ENCODE peak calls at places on chromosomes 11 and 22, in six cellular contexts. H is ovary, E is upper lobe of left lung, I is esophagus squamous epithelium, V is HepG2, J is erythroblast. Z is an unnamed sample.
A peak's percentile ranks its signal among the peaks of the same experiment; 100 is the strongest.

GRCh38 chr11:18243783-18244362 is 4.6 kb downstream of the SAA2 start:
- DNase-seq in H (no peak), E (peak; percentile 59), I (no peak), V (peak; percentile 52), J (peak; percentile 74), Z (no peak)

GRCh38 chr22:46172522-46172921 is 22.2 kb downstream of the PPARA start:
- DNase-seq in H (no peak), E (no peak), I (no peak), V (no peak), J (no peak), Z (no peak)

GRCh38 chr11:135027461-135027860 is 615.4 kb upstream of the B3GAT1 start:
- DNase-seq in H (no peak), E (no peak), I (no peak), V (peak; percentile 12), J (peak; percentile 21), Z (peak; percentile 34)

GRCh38 chr11:10072142-10072541 is 221.9 kb downstream of the SBF2 start:
- DNase-seq in H (no peak), E (no peak), I (no peak), V (no peak), J (no peak), Z (no peak)

GRCh38 chr22:28029201-28029948 is 110.3 kb upstream of the PITPNB start:
- DNase-seq in H (no peak), E (peak; percentile 63), I (no peak), V (no peak), J (no peak), Z (no peak)

GRCh38 chr11:132895340-132895739 is 637.0 kb downstream of the OPCML start:
- DNase-seq in H (no peak), E (no peak), I (no peak), V (no peak), J (no peak), Z (no peak)

GRCh38 chr22:50083462-50084081 is 1.7 kb downstream of the MLC1 start:
- DNase-seq in H (no peak), E (no peak), I (no peak), V (no peak), J (no peak), Z (no peak)

GRCh38 chr11:47992959-47993820 is 12.8 kb downstream of the PTPRJ start:
- DNase-seq in H (no peak), E (peak; percentile 69), I (no peak), V (no peak), J (peak; percentile 90), Z (no peak)

GRCh38 chr11:125892071-125892470 is 4.6 kb downstream of the HYLS1 start:
- DNase-seq in H (no peak), E (no peak), I (no peak), V (no peak), J (no peak), Z (no peak)

GRCh38 chr11:34749666-34750659 is 129.1 kb downstream of the EHF start:
- DNase-seq in H (no peak), E (peak; percentile 87), I (no peak), V (no peak), J (no peak), Z (no peak)

GRCh38 chr11:40316171-40316570 is 1143.3 kb downstream of the LRRC4C start:
- DNase-seq in H (no peak), E (no peak), I (no peak), V (no peak), J (no peak), Z (no peak)

GRCh38 chr11:83819936-83820549 is 533.9 kb upstream of the CCDC90B start:
- DNase-seq in H (no peak), E (no peak), I (no peak), V (peak; percentile 43), J (peak; percentile 38), Z (no peak)

GRCh38 chr11:124837491-124837856 is 27.8 kb upstream of the ROBO3 start:
- DNase-seq in H (no peak), E (no peak), I (no peak), V (peak; percentile 58), J (peak; percentile 65), Z (no peak)

GRCh38 chr11:36724742-36725387 is 126.8 kb upstream of the RAG2 start:
- DNase-seq in H (no peak), E (no peak), I (no peak), V (no peak), J (no peak), Z (peak; percentile 20)

GRCh38 chr22:35218079-35218478 is 39.2 kb upstream of the HMGXB4 start:
- DNase-seq in H (no peak), E (no peak), I (no peak), V (no peak), J (no peak), Z (no peak)

GRCh38 chr22:19806213-19807160 is 45.9 kb downstream of the TBX1 start:
- DNase-seq in H (no peak), E (peak; percentile 81), I (peak; percentile 34), V (no peak), J (no peak), Z (no peak)

GRCh38 chr11:120746836-120747609 is 235.5 kb downstream of the GRIK4 start:
- DNase-seq in H (no peak), E (no peak), I (no peak), V (no peak), J (no peak), Z (no peak)

GRCh38 chr11:112017538-112017937 is 7.7 kb upstream of the DLAT start:
- DNase-seq in H (no peak), E (no peak), I (no peak), V (peak; percentile 35), J (no peak), Z (no peak)

GRCh38 chr11:96123301-96123700 is 199.4 kb upstream of the MTMR2 start:
- DNase-seq in H (no peak), E (no peak), I (no peak), V (no peak), J (no peak), Z (no peak)

GRCh38 chr11:47261291-47261800 is 3.5 kb downstream of the NR1H3 start:
- DNase-seq in H (no peak), E (no peak), I (no peak), V (no peak), J (no peak), Z (no peak)

DNA sequence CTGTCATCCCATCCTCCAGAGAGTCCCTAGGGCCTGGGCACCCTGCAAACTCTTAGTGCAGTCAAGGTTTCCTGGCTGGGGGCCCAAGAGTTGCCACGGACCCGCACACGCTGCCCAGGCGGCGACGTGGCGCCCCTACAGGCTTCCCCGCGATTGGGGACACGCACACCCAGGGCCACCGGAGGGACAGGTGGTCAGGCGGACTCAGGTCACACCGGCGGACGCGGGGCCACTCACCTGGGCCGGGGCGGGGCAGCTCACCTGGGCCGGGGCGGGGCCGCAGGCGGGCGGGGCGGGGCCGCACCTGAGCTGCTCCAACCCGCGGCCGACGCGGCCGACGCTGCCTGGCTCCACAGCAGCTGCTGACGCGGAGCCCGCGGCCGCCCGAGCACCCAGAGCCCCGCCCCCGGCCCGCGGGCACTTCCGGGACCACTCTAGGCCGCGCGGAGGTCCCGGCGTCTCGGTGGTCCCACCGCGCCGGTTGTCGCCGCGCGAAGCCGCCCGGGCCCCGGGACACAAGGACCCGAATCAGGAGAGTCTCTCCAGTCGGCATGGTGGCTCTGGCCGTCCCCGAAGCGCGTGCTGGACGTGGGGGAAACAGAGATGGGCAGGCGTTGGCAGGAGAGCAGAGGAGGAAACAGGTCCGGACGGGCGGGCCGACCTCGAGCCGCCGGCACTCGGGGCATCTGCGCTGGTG is at the start of gene ZNF70:
- DNase-seq in H (peak; percentile 82), E (peak; percentile 96), I (peak; percentile 29), V (peak; percentile 69), J (peak; percentile 91), Z (peak; percentile 88)
- TF ChIP-seq POLR2A in H (peak; percentile 70), E (no peak), I (peak; percentile 58), V (no peak), J (peak; percentile 76), Z (no peak)

DNA sequence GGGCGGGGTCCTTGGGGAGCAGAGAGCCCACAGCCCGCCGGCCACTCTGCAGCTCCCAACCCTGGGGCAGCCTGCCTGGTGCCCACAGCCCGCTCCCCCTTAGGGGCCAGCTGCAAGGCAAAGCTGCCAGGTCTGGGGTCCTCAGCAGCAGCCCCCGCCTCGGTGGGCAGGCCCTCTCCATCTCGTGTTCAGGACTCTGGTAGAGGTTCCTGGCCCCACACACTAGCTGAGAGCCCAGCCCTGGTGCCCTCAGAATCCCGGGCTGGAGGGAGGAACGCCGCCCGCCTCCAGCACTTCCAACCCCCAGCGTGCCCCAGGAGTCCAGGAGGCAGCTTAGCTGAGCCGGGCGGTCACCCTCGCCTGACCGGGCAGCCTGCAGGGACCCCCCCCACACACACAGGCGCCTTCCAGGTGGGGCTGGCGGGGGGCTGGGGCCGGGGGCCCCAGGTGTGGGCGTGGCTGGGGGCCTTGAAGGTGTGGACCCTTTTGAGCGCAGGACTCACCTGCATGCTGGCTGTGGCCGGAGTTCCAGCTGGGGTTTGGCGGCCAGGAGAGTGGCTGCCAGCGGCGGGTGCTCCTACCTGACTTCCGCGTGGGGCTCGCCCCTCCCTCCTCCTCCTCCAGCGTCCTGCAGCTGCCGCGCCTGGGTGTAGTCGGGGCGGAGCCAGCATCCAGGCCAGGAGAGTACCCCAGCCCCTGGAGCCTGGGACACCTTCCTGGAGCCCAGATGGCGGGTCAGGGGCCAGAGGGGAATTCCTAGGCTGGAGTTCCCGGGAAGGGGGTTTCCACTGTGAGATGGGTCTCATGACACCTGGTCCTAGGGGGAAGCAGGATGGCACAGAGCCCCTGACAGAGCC is at the start of gene ANO9:
- DNase-seq in H (no peak), E (peak; percentile 79), I (no peak), V (peak; percentile 39), J (no peak), Z (peak; percentile 94)
- TF ChIP-seq POLR2A in H (no peak), E (no peak), I (no peak), V (no peak), J (no peak), Z (peak; percentile 30)

GRCh38 chr11:26620282-26621045 is 48.4 kb upstream of the MUC15 start:
- DNase-seq in H (no peak), E (no peak), I (no peak), V (no peak), J (no peak), Z (no peak)

GRCh38 chr11:26622201-26622600 is 50.1 kb upstream of the MUC15 start:
- DNase-seq in H (no peak), E (no peak), I (no peak), V (no peak), J (no peak), Z (no peak)

GRCh38 chr11:26621147-26621546 is 49.1 kb upstream of the MUC15 start:
- DNase-seq in H (no peak), E (no peak), I (no peak), V (no peak), J (no peak), Z (no peak)

GRCh38 chr11:26613759-26614158 is 41.7 kb upstream of the MUC15 start:
- DNase-seq in H (no peak), E (no peak), I (no peak), V (no peak), J (no peak), Z (no peak)

GRCh38 chr11:26618441-26618840 is 46.4 kb upstream of the MUC15 start:
- DNase-seq in H (no peak), E (no peak), I (no peak), V (no peak), J (no peak), Z (no peak)
- TF ChIP-seq POLR2A in H (no peak), E (no peak), I (no peak), V (no peak), J (no peak), Z (no peak)

GRCh38 chr11:57514538-57515331 is 767 bp downstream of the SLC43A1 start:
- DNase-seq in H (peak; percentile 75), E (peak; percentile 69), I (no peak), V (peak; percentile 46), J (peak; percentile 64), Z (peak; percentile 64)
- TF ChIP-seq POLR2A in H (no peak), E (no peak), I (no peak), V (no peak), J (peak; percentile 3), Z (no peak)

Z was measured in GM12891.